ENCODE peak calls at places on chromosome 12, in six cellular contexts. M, T, Z, Y, O and N are unnamed samples.

GRCh38 chr12:30106204-30106603 is 322.5 kb upstream of the TMTC1 start:
- DNase-seq in M (no peak), Z (no peak), T (peak; percentile 47), O (no peak), Y (no peak), N (no peak)

GRCh38 chr12:95859344-95859816 is 628 bp downstream of the SNRPF start:
- DNase-seq in Z (peak; percentile 18), Y (no peak), T (no peak), O (peak; percentile 28), M (peak; percentile 38), N (no peak)

GRCh38 chr12:45351921-45352670 is 136.2 kb downstream of the ANO6 start:
- DNase-seq in Z (peak; percentile 15), Y (no peak), T (no peak), M (no peak), O (no peak), N (no peak)

GRCh38 chr12:90045559-90045958 is 336.9 kb upstream of the ATP2B1 start:
- DNase-seq in O (no peak), Y (no peak), M (no peak), Z (no peak), T (no peak), N (no peak)

GRCh38 chr12:94145231-94145979 is 3.0 kb upstream of the PLXNC1 start:
- DNase-seq in Z (no peak), O (peak; percentile 23), T (no peak), M (peak; percentile 42), Y (no peak), N (no peak)

GRCh38 chr12:68042212-68042699 is 53.0 kb downstream of the IFNG-AS1 start:
- DNase-seq in Y (no peak), Z (peak; percentile 3), T (no peak), O (no peak), M (no peak), N (no peak)

GRCh38 chr12:22733756-22734155 is 108.8 kb downstream of the ETNK1 start:
- DNase-seq in Z (no peak), M (no peak), O (no peak), T (no peak), Y (no peak), N (no peak)

GRCh38 chr12:96981053-96981452 is 74.0 kb downstream of the NEDD1 start:
- DNase-seq in Y (no peak), O (no peak), T (peak; percentile 82), Z (no peak), M (peak; percentile 11), N (no peak)

GRCh38 chr12:74076918-74077317 is 460.7 kb upstream of the ATXN7L3B start:
- DNase-seq in T (no peak), O (no peak), Z (no peak), M (no peak), Y (no peak), N (no peak)

GRCh38 chr12:130932061-130932650 is 21.6 kb upstream of the ADGRD1 start:
- DNase-seq in Y (no peak), Z (no peak), O (no peak), M (no peak), T (no peak), N (no peak)

GRCh38 chr12:90102957-90103652 is 394.5 kb upstream of the ATP2B1 start:
- DNase-seq in Z (peak; percentile 3), M (peak; percentile 61), T (peak; percentile 63), Y (no peak), O (no peak), N (no peak)

GRCh38 chr12:117334098-117334497 is 27.3 kb downstream of the NOS1 start:
- DNase-seq in Z (no peak), Y (no peak), O (no peak), T (no peak), M (no peak), N (no peak)

GRCh38 chr12:71639341-71639760 is 24.3 kb downstream of the ZFC3H1 start:
- DNase-seq in O (no peak), M (peak; percentile 39), T (no peak), Z (peak; percentile 53), Y (no peak), N (no peak)

GRCh38 chr12:111775205-111776193 is 8.8 kb downstream of the ALDH2 start:
- DNase-seq in T (peak; percentile 98), Y (no peak), O (peak; percentile 67), M (peak; percentile 82), Z (peak; percentile 80), N (no peak)

GRCh38 chr12:99647453-99647852 is at the start of gene GARIN6:
- DNase-seq in T (no peak), Y (no peak), Z (no peak), O (no peak), M (no peak), N (no peak)

GRCh38 chr12:12214635-12215131 is 52.2 kb downstream of the LRP6 start:
- DNase-seq in T (peak; percentile 39), O (no peak), M (peak; percentile 87), Z (peak; percentile 24), Y (no peak), N (no peak)

GRCh38 chr12:67795235-67795634 is 146.7 kb downstream of the DYRK2 start:
- DNase-seq in Y (no peak), M (no peak), Z (no peak), O (no peak), T (no peak), N (no peak)

GRCh38 chr12:44654641-44655625 is 221.2 kb downstream of the NELL2 start:
- DNase-seq in Z (no peak), M (no peak), T (no peak), Y (peak; percentile 43), O (no peak), N (no peak)

GRCh38 chr12:107145397-107145796 is 52.0 kb upstream of the CRY1 start:
- DNase-seq in Y (no peak), Z (no peak), T (no peak), M (peak; percentile 24), O (no peak), N (no peak)

GRCh38 chr12:24991209-24992049 is 42.5 kb upstream of the BCAT1 start:
- DNase-seq in M (peak; percentile 72), O (peak; percentile 31), Z (peak; percentile 45), T (peak; percentile 74), Y (no peak), N (no peak)

GRCh38 chr12:124321556-124322270 is 26.8 kb downstream of the RFLNA start:
- DNase-seq in T (no peak), O (no peak), Y (no peak), M (peak; percentile 32), Z (no peak), N (no peak)

GRCh38 chr12:23359975-23360638 is 589.4 kb downstream of the SOX5 start:
- DNase-seq in Z (no peak), M (no peak), Y (no peak), T (no peak), O (no peak), N (no peak)

GRCh38 chr12:109334887-109335286 is 12.8 kb upstream of the MYO1H start:
- DNase-seq in Z (no peak), T (no peak), O (no peak), M (no peak), Y (no peak), N (no peak)

GRCh38 chr12:83408841-83409240 is 722.1 kb downstream of the TMTC2 start:
- DNase-seq in O (no peak), Z (no peak), Y (no peak), M (no peak), T (no peak), N (no peak)

GRCh38 chr12:68137278-68137930 is 22.1 kb downstream of the IFNG start:
- DNase-seq in M (no peak), O (no peak), Z (no peak), Y (no peak), T (no peak), N (no peak)

DNA sequence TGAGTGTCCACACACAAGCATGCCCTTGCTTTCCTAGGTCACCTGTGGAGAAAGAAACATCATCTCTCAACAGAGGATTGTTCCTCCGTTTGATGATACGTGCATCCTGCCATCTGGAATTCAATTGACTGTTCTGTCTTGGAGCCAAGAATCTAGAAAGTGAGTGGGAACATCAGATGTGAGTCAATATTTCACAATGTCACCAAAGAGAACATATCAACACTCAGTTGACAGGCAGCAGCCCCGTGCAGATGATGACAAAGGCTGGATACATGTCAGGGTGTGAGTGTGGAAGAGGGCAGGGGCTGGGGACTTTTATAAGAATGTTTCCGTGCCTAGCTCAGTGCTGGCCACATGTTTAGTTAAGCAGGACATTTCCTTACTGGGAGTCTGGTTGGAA is 76.1 kb downstream of the TBC1D30 start:
- DNase-seq in Y (no peak), Z (no peak), T (peak; percentile 27), O (no peak), M (no peak), N (no peak)
- TF ChIP-seq JUN in Y (no peak), Z (no peak), T (no peak), O (no peak), M (no peak), N (no peak)

DNA sequence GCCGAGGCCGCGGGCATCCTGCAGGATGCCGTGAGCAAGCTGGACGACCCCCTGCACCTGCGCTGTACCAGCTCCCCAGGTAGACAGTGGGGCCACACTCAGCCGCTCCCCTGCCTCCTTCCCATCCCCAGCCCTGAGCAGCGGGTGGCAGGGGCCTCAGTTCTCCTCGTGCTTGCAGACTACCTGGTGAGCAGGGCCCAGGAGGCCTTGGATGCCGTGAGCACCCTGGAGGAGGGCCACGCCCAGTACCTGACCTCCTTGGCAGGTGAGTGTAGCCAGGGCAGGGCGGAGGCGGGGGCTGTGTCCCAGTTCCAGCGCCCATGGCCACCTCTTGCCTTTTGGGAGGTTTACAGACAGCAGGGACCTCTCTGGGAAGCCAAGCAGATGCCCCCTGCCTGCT is 22.9 kb downstream of the HIP1R start:
- DNase-seq in O (no peak), Z (no peak), Y (no peak), T (no peak), M (no peak), N (no peak)
- TF ChIP-seq JUN in O (no peak), Z (no peak), Y (no peak), T (no peak), M (no peak), N (no peak)

DNA sequence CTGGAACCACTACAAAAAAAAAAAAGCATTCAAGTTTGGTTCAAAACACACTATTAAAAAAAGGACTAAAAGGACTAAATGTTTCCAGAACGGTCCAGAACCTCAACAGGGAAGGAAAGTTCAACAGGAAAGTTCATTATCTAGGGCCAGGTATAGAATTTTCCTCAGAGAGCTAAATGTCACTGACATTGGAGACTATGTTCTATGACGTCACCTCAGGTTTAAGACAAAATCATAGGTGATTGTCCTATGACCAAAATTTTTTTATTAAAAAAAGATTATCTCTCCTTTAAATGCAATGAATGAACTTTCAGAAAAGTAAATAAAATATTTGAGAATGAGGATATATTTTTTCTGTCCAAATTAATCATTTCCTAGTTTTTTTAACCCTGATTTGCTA is 746.7 kb upstream of the USP15 start:
- DNase-seq in Z (no peak), O (no peak), M (no peak), Y (no peak), T (no peak), N (no peak)
- TF ChIP-seq JUN in Z (no peak), O (no peak), M (no peak), Y (no peak), T (no peak), N (no peak)

GRCh38 chr12:47852096-47852571 is 32.4 kb upstream of the HDAC7 start:
- DNase-seq in M (no peak), Z (peak; percentile 72), O (no peak), T (no peak), Y (no peak), N (no peak)

GRCh38 chr12:47855502-47855901 is 35.8 kb upstream of the HDAC7 start:
- DNase-seq in M (no peak), O (peak; percentile 27), Z (no peak), Y (no peak), T (no peak), N (no peak)

GRCh38 chr12:47856721-47857575 is 37.2 kb upstream of the HDAC7 start:
- DNase-seq in Y (no peak), M (no peak), Z (no peak), O (no peak), T (no peak), N (no peak)

GRCh38 chr12:47856094-47856493 is 36.4 kb upstream of the HDAC7 start:
- DNase-seq in M (no peak), T (no peak), Z (no peak), O (no peak), Y (no peak), N (no peak)

GRCh38 chr12:47854531-47854930 is 34.8 kb upstream of the HDAC7 start:
- DNase-seq in O (no peak), M (no peak), T (no peak), Z (no peak), Y (no peak), N (no peak)
- TF ChIP-seq JUN in O (no peak), M (no peak), T (no peak), Z (no peak), Y (no peak), N (no peak)